ENCODE peak calls at places on chromosomes 1 and 21, in seven cellular contexts. One of them, this sample, is unnamed.

GRCh38 chr1:160626560-160627342 is 20.1 kb downstream of the SLAMF1 start:
- DNase-seq in PC-3: no peak
- DNase-seq in cardiac muscle cell: no peak
- DNase-seq in tibial artery: no peak
- DNase-seq in A549: no peak
- DNase-seq in adrenal gland: no peak
- DNase-seq in neural progenitor cell: no peak
- DNase-seq in this sample: no peak

GRCh38 chr1:1287288-1288110 is 7.3 kb downstream of the SCNN1D start:
- DNase-seq in PC-3: no peak
- DNase-seq in cardiac muscle cell: no peak
- DNase-seq in tibial artery: no peak
- DNase-seq in A549: no peak
- DNase-seq in adrenal gland: no peak
- DNase-seq in neural progenitor cell: no peak
- DNase-seq in this sample: no peak

GRCh38 chr1:9655127-9655723 is 3.7 kb downstream of the PIK3CD start:
- DNase-seq in PC-3: no peak
- DNase-seq in cardiac muscle cell: no peak
- DNase-seq in tibial artery: no peak
- DNase-seq in A549: no peak
- DNase-seq in adrenal gland: no peak
- DNase-seq in neural progenitor cell: no peak
- DNase-seq in this sample: no peak

GRCh38 chr1:105137543-105138444 is 1388.1 kb downstream of the AMY1C start:
- DNase-seq in PC-3: peak
- DNase-seq in cardiac muscle cell: no peak
- DNase-seq in tibial artery: no peak
- DNase-seq in A549: no peak
- DNase-seq in adrenal gland: no peak
- DNase-seq in neural progenitor cell: peak
- DNase-seq in this sample: no peak

GRCh38 chr1:189859385-189859977 is 618.2 kb downstream of the BRINP3 start:
- DNase-seq in PC-3: peak
- DNase-seq in cardiac muscle cell: peak
- DNase-seq in tibial artery: no peak
- DNase-seq in A549: peak
- DNase-seq in adrenal gland: no peak
- DNase-seq in neural progenitor cell: peak
- DNase-seq in this sample: no peak

GRCh38 chr1:158864595-158864994 is 33.4 kb downstream of the MNDA start:
- DNase-seq in PC-3: no peak
- DNase-seq in cardiac muscle cell: no peak
- DNase-seq in tibial artery: no peak
- DNase-seq in A549: no peak
- DNase-seq in adrenal gland: no peak
- DNase-seq in neural progenitor cell: peak
- DNase-seq in this sample: no peak

GRCh38 chr1:101438359-101438758 is 201.5 kb downstream of the S1PR1 start:
- DNase-seq in PC-3: peak
- DNase-seq in cardiac muscle cell: peak
- DNase-seq in tibial artery: no peak
- DNase-seq in A549: no peak
- DNase-seq in adrenal gland: no peak
- DNase-seq in neural progenitor cell: peak
- DNase-seq in this sample: no peak

GRCh38 chr1:114177282-114177681 is 23.6 kb upstream of the SYT6 start:
- DNase-seq in PC-3: no peak
- DNase-seq in cardiac muscle cell: no peak
- DNase-seq in tibial artery: no peak
- DNase-seq in A549: no peak
- DNase-seq in adrenal gland: no peak
- DNase-seq in neural progenitor cell: no peak
- DNase-seq in this sample: no peak

GRCh38 chr1:34190692-34191091 is 14.0 kb downstream of the C1orf94 start:
- DNase-seq in PC-3: no peak
- DNase-seq in cardiac muscle cell: no peak
- DNase-seq in tibial artery: no peak
- DNase-seq in A549: no peak
- DNase-seq in adrenal gland: no peak
- DNase-seq in neural progenitor cell: no peak
- DNase-seq in this sample: no peak

GRCh38 chr21:44931137-44931500 is 8.7 kb upstream of the SLX9 start:
- DNase-seq in PC-3: peak
- DNase-seq in cardiac muscle cell: peak
- DNase-seq in tibial artery: peak
- DNase-seq in A549: no peak
- DNase-seq in adrenal gland: no peak
- DNase-seq in neural progenitor cell: no peak
- DNase-seq in this sample: no peak

GRCh38 chr1:80731241-80731894 is 1069.4 kb upstream of the ADGRL2 start:
- DNase-seq in PC-3: peak
- DNase-seq in cardiac muscle cell: no peak
- DNase-seq in tibial artery: no peak
- DNase-seq in A549: no peak
- DNase-seq in adrenal gland: no peak
- DNase-seq in neural progenitor cell: no peak
- DNase-seq in this sample: no peak

DNA sequence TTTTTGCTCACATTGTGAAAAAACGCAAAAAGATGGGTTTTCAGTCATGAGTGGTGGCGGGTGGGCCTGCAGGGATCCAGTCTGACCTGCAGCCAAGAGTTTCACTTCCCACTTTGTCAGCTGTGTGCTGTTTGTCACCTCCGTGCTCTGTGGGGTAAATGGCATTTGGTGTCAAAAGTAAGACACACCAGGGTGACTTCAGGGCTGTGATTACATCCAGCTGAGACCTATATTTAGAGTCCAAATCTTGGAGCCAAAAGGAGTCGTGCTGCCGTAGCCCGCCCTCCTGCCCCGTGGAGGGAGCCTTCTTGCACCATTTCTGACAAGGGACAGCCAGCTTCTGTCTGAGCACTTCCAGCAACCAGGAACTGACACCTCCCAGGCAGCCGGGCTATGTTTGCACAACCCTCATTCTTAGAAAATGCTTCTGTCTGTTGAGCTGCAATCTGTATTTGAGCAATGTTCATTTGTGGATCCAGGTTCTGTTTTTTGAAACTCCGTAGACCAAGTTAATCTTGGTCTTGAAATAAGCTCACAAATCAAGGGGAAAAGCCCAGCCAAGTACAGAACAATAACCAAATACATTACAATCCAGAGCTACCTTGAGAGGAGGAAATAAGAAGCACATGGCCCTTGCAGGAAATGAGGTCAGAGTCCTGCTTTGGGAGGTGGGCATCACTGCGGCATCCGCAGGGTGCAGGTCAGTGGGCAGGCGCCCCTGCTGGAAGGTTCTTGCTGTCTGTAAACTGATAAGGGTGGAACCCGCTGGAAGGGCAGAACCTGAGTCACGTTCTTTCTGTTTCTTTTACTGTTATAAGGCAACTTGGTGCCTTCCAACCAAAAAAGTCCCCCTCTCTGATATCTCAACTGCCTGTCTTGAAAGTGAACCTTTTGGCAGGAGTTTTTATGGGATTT is 14.4 kb downstream of the ABCG1 start:
- DNase-seq in PC-3: peak
- DNase-seq in cardiac muscle cell: peak
- DNase-seq in tibial artery: peak
- DNase-seq in A549: no peak
- DNase-seq in adrenal gland: peak
- DNase-seq in neural progenitor cell: no peak
- DNase-seq in this sample: no peak
- TF ChIP-seq CTCF in PC-3: peak
- TF ChIP-seq CTCF in cardiac muscle cell: peak
- TF ChIP-seq CTCF in tibial artery: no peak
- TF ChIP-seq CTCF in A549: no peak
- TF ChIP-seq CTCF in adrenal gland: peak
- TF ChIP-seq CTCF in neural progenitor cell: peak
- TF ChIP-seq CTCF in this sample: no peak

GRCh38 chr1:91123773-91124172 is 101.9 kb upstream of the ZNF644 start:
- DNase-seq in PC-3: no peak
- DNase-seq in cardiac muscle cell: no peak
- DNase-seq in tibial artery: no peak
- DNase-seq in A549: no peak
- DNase-seq in adrenal gland: no peak
- DNase-seq in neural progenitor cell: no peak
- DNase-seq in this sample: no peak
- H3K4me3 ChIP-seq in PC-3: no peak
- H3K4me3 ChIP-seq in cardiac muscle cell: no peak
- H3K4me3 ChIP-seq in tibial artery: no peak
- H3K4me3 ChIP-seq in A549: no peak
- H3K4me3 ChIP-seq in adrenal gland: no peak
- H3K4me3 ChIP-seq in neural progenitor cell: no peak
- H3K4me3 ChIP-seq in this sample: no peak

DNA sequence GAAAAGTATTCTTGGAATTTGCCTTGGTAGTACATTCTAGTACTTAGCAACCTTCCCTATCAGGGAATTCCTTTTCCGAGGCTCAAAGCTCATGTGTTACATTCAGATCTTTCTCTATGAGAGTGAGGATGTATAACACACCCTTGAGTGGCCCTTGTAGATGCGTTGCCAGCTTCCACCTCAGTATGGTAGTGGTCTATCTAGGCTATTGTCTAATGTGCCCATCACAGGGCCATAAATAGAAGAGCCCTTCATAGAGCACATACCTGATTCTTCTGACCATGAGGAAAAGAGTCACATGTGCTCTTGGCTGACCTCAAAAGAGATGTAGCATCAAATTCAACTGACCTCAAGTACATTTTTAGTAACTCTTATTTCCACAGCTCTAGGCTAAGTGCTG is 14.0 kb upstream of the ZC3H11B start:
- DNase-seq in PC-3: no peak
- DNase-seq in cardiac muscle cell: no peak
- DNase-seq in tibial artery: no peak
- DNase-seq in A549: no peak
- DNase-seq in adrenal gland: no peak
- DNase-seq in neural progenitor cell: no peak
- DNase-seq in this sample: no peak
- TF ChIP-seq CTCF in PC-3: no peak
- TF ChIP-seq CTCF in cardiac muscle cell: no peak
- TF ChIP-seq CTCF in tibial artery: no peak
- TF ChIP-seq CTCF in A549: no peak
- TF ChIP-seq CTCF in adrenal gland: no peak
- TF ChIP-seq CTCF in neural progenitor cell: no peak
- TF ChIP-seq CTCF in this sample: no peak

DNA sequence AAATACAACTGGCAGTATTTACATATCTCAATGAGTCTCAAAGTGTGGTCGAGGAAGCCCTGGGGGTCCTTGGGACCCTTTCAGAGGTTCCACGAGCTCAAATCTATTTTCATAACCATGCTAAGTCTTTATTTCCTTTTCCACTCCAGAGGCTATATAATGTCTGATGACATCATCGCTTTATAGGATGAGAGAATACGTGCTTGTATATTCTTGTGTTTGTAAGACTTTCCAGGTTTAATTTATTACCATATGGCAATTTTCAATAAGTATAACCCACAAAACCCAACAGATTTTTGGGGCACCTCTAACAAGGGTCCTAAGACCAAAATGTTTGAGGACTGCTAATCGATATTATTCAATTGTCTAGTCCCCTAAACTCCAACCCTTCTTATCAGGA is 1.4 kb upstream of the SLC19A2 start:
- DNase-seq in PC-3: peak
- DNase-seq in cardiac muscle cell: no peak
- DNase-seq in tibial artery: no peak
- DNase-seq in A549: no peak
- DNase-seq in adrenal gland: no peak
- DNase-seq in neural progenitor cell: no peak
- DNase-seq in this sample: no peak
- H3K4me3 ChIP-seq in PC-3: peak
- H3K4me3 ChIP-seq in cardiac muscle cell: peak
- H3K4me3 ChIP-seq in tibial artery: peak
- H3K4me3 ChIP-seq in A549: no peak
- H3K4me3 ChIP-seq in adrenal gland: peak
- H3K4me3 ChIP-seq in neural progenitor cell: peak
- H3K4me3 ChIP-seq in this sample: peak